ENCODE peak calls at places on chromosomes 7 and 10, in ten cellular contexts. P is astrocyte, M is H9, Z is SK-N-SH, Y is fibroblast of lung, J is Karpas-422, W is IMR-90, U is GM23248, D is adipocyte, Q is mammary epithelial cell. K is an unnamed sample.

GRCh38 chr10:58266003-58266825 is 1.5 kb downstream of the IPMK start:
- DNase-seq in P (peak), M (no peak), Z (peak), Y (peak), J (peak), W (peak), U (peak), D (peak), Q (peak), K (peak)

GRCh38 chr10:132533571-132534260 is 3.9 kb upstream of the INPP5A start:
- DNase-seq in P (no peak), M (no peak), Z (no peak), Y (no peak), J (no peak), W (no peak), U (no peak), D (no peak), Q (no peak), K (no peak)

GRCh38 chr10:133260895-133261725 is 15.6 kb downstream of the ADAM8 start:
- DNase-seq in P (no peak), M (no peak), Z (peak), Y (no peak), J (peak), W (no peak), U (peak), D (peak), Q (no peak), K (no peak)

GRCh38 chr10:62577666-62578291 is 203.6 kb downstream of the ZNF365 start:
- DNase-seq in P (peak), M (no peak), Z (no peak), Y (peak), J (no peak), W (peak), U (peak), D (peak), Q (no peak), K (no peak)

GRCh38 chr10:93150289-93150688 is 76.6 kb downstream of the CYP26A1 start:
- DNase-seq in P (peak), M (no peak), Z (no peak), Y (no peak), J (no peak), W (no peak), U (peak), D (no peak), Q (peak), K (no peak)

GRCh38 chr10:123614888-123615287 is 51.3 kb upstream of the GPR26 start:
- DNase-seq in P (peak), M (peak), Z (no peak), Y (peak), J (peak), W (peak), U (peak), D (peak), Q (peak), K (peak)

GRCh38 chr10:50224330-50224952 is 26.9 kb downstream of the ASAH2 start:
- DNase-seq in P (peak), M (peak), Z (peak), Y (peak), J (peak), W (peak), U (peak), D (peak), Q (peak), K (peak)

GRCh38 chr7:135661311-135662122 is 797 bp upstream of the STMP1 start:
- DNase-seq in P (no peak), M (no peak), Z (no peak), Y (no peak), J (peak), W (no peak), U (no peak), D (no peak), Q (peak), K (no peak)

GRCh38 chr7:77199008-77199966 is at the start of gene FGL2:
- DNase-seq in P (peak), M (peak), Z (no peak), Y (peak), J (peak), W (peak), U (peak), D (peak), Q (peak), K (peak)

GRCh38 chr7:138072726-138073125 is 3.5 kb upstream of the AKR1D1 start:
- DNase-seq in P (no peak), M (peak), Z (no peak), Y (no peak), J (no peak), W (no peak), U (no peak), D (no peak), Q (no peak), K (peak)

GRCh38 chr7:36116347-36117200 is 36.5 kb upstream of the EEPD1 start:
- DNase-seq in P (peak), M (no peak), Z (no peak), Y (no peak), J (no peak), W (no peak), U (peak), D (peak), Q (peak), K (no peak)

GRCh38 chr10:86684305-86684704 is 16.0 kb downstream of the LDB3 start:
- DNase-seq in P (no peak), M (peak), Z (peak), Y (peak), J (peak), W (peak), U (peak), D (peak), Q (no peak), K (peak)

GRCh38 chr10:73413108-73413527 is 740 bp downstream of the ANXA7 start:
- DNase-seq in P (no peak), M (peak), Z (peak), Y (no peak), J (peak), W (no peak), U (peak), D (no peak), Q (no peak), K (peak)

GRCh38 chr10:17003666-17004065 is 125.9 kb downstream of the CUBN start:
- DNase-seq in P (no peak), M (no peak), Z (no peak), Y (no peak), J (no peak), W (no peak), U (peak), D (no peak), Q (no peak), K (peak)

GRCh38 chr7:147586526-147586925 is 1004.0 kb upstream of the C7orf33 start:
- DNase-seq in P (peak), M (no peak), Z (no peak), Y (no peak), J (no peak), W (no peak), U (peak), D (no peak), Q (peak), K (peak)

GRCh38 chr10:77463499-77463898 is 174.1 kb downstream of the KCNMA1 start:
- DNase-seq in P (no peak), M (no peak), Z (no peak), Y (no peak), J (no peak), W (peak), U (no peak), D (no peak), Q (no peak), K (peak)

GRCh38 chr7:139109983-139110411 is 477 bp upstream of the ZC3HAV1 start:
- DNase-seq in P (no peak), M (no peak), Z (no peak), Y (no peak), J (no peak), W (no peak), U (no peak), D (no peak), Q (no peak), K (no peak)

GRCh38 chr10:12406764-12407400 is 57.5 kb downstream of the CAMK1D start:
- DNase-seq in P (no peak), M (no peak), Z (no peak), Y (no peak), J (no peak), W (no peak), U (no peak), D (no peak), Q (no peak), K (peak)

GRCh38 chr10:427746-428519 is 261.5 kb downstream of the DIP2C start:
- DNase-seq in P (no peak), M (no peak), Z (no peak), Y (peak), J (no peak), W (peak), U (no peak), D (no peak), Q (no peak), K (no peak)

GRCh38 chr10:48536916-48537890 is 67.7 kb downstream of the ARHGAP22 start:
- DNase-seq in P (no peak), M (peak), Z (no peak), Y (no peak), J (no peak), W (no peak), U (no peak), D (no peak), Q (no peak), K (peak)

GRCh38 chr10:132146941-132147915 is 39.5 kb upstream of the DPYSL4 start:
- DNase-seq in P (no peak), M (no peak), Z (no peak), Y (no peak), J (no peak), W (no peak), U (no peak), D (no peak), Q (no peak), K (no peak)

GRCh38 chr10:87700031-87700796 is 40.5 kb downstream of the PAPSS2 start:
- DNase-seq in P (peak), M (no peak), Z (no peak), Y (peak), J (no peak), W (peak), U (peak), D (peak), Q (peak), K (no peak)

GRCh38 chr7:135790371-135790977 is 41.9 kb upstream of the FAM180A start:
- DNase-seq in P (no peak), M (no peak), Z (no peak), Y (no peak), J (no peak), W (no peak), U (peak), D (no peak), Q (no peak), K (no peak)

GRCh38 chr7:158782638-158783490 is 46.4 kb downstream of the ESYT2 start:
- DNase-seq in P (no peak), M (no peak), Z (no peak), Y (peak), J (no peak), W (peak), U (peak), D (peak), Q (no peak), K (peak)

GRCh38 chr7:135333196-135333595 is 99.6 kb downstream of the STRA8 start:
- DNase-seq in P (no peak), M (no peak), Z (no peak), Y (no peak), J (no peak), W (peak), U (peak), D (no peak), Q (peak), K (no peak)

GRCh38 chr10:132845041-132845551 is 59.1 kb upstream of the NKX6-2 start:
- DNase-seq in P (no peak), M (no peak), Z (peak), Y (no peak), J (no peak), W (no peak), U (no peak), D (no peak), Q (no peak), K (no peak)

GRCh38 chr10:69807696-69808095 is 6.0 kb downstream of the COL13A1 start:
- DNase-seq in P (peak), M (no peak), Z (peak), Y (peak), J (no peak), W (peak), U (peak), D (no peak), Q (peak), K (peak)

GRCh38 chr10:44238212-44238611 is 146.7 kb downstream of the CXCL12 start:
- DNase-seq in P (no peak), M (no peak), Z (no peak), Y (no peak), J (no peak), W (no peak), U (no peak), D (no peak), Q (no peak), K (no peak)

GRCh38 chr10:95637911-95638310 is 18.6 kb downstream of the ALDH18A1 start:
- DNase-seq in P (no peak), M (no peak), Z (no peak), Y (no peak), J (no peak), W (no peak), U (no peak), D (no peak), Q (no peak), K (no peak)

GRCh38 chr10:84291389-84291788 is 37.0 kb upstream of the CCSER2 start:
- DNase-seq in P (peak), M (peak), Z (no peak), Y (peak), J (no peak), W (peak), U (peak), D (peak), Q (peak), K (peak)

GRCh38 chr7:146956853-146957252 is 840.3 kb downstream of the CNTNAP2 start:
- DNase-seq in P (no peak), M (no peak), Z (no peak), Y (no peak), J (no peak), W (no peak), U (no peak), D (no peak), Q (no peak), K (no peak)

GRCh38 chr10:68665841-68666240 is 55.2 kb upstream of the CCAR1 start:
- DNase-seq in P (peak), M (no peak), Z (no peak), Y (peak), J (no peak), W (peak), U (peak), D (peak), Q (peak), K (no peak)

GRCh38 chr10:133523631-133524203 is 3.4 kb upstream of the CYP2E1 start:
- DNase-seq in P (no peak), M (no peak), Z (no peak), Y (no peak), J (no peak), W (no peak), U (no peak), D (no peak), Q (peak), K (no peak)

GRCh38 chr10:99945286-99945685 is 64.5 kb downstream of the DNMBP start:
- DNase-seq in P (peak), M (no peak), Z (no peak), Y (peak), J (no peak), W (peak), U (peak), D (peak), Q (peak), K (no peak)

GRCh38 chr10:132977807-132978206 is 35.4 kb upstream of the CFAP46 start:
- DNase-seq in P (no peak), M (no peak), Z (no peak), Y (no peak), J (no peak), W (no peak), U (no peak), D (no peak), Q (no peak), K (peak)

GRCh38 chr10:4984223-4984622 is 19.4 kb downstream of the AKR1C2 start:
- DNase-seq in P (no peak), M (no peak), Z (no peak), Y (no peak), J (no peak), W (no peak), U (no peak), D (no peak), Q (no peak), K (no peak)

GRCh38 chr7:133771778-133772421 is 355.2 kb upstream of the LRGUK start:
- DNase-seq in P (no peak), M (no peak), Z (peak), Y (no peak), J (no peak), W (no peak), U (no peak), D (no peak), Q (peak), K (no peak)

GRCh38 chr10:121310151-121310711 is 288.0 kb downstream of the FGFR2 start:
- DNase-seq in P (peak), M (no peak), Z (peak), Y (no peak), J (no peak), W (no peak), U (no peak), D (no peak), Q (peak), K (peak)

GRCh38 chr10:71239946-71240795 is 27.8 kb downstream of the UNC5B start:
- DNase-seq in P (no peak), M (no peak), Z (no peak), Y (no peak), J (no peak), W (no peak), U (no peak), D (no peak), Q (no peak), K (no peak)

DNA sequence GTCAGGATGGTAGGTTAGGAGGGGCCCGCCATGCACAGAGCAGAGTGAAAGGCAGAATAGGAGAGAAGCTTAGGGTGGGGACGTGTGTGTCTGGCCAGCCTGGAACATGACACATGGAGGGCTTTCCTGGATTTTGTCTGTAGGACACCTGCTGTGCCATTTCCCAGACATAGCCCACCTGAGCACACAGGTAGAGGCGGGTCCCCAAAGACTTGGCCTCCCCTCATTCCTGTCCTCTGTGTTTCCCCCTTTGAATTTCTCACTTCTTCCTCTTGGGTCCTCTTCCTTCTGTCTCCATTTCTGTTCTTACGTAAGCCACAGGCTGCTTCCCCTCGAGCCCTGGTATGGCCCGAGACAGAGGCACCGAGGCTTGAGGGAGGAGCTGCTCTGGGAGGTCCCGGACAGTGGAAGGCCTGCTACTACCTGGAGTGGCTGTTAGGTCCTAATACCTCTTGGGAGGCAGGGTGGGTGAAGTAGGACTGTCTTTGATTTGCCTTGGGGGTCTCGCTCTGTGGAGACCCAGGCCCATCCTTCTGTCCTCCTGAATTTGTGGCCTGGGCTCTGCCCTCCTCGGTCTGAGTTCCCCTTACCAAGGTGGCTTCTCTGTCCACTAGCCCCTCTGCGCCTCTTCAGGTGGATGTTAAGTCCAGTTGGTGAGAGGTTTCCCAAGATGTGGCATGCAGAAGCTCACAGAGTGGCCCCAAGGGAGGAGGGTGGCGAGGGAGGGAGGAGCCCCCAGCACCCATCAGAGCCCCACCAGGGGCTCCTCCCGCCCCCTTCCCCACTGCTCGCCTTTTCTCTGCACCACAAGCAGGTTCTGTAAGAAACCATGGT is 5.5 kb downstream of the ZNF775 start:
- DNase-seq in P (no peak), M (no peak), Z (peak), Y (no peak), J (no peak), W (no peak), U (no peak), D (no peak), Q (no peak), K (no peak)
- H3K9ac ChIP-seq in P (no peak), M (no peak), Z (no peak), Y (no peak), J (no peak), W (no peak), U (no peak), D (no peak), Q (no peak), K (peak)

GRCh38 chr7:30168800-30169584 is 34.2 kb downstream of the MTURN start:
- DNase-seq in P (peak), M (peak), Z (no peak), Y (peak), J (no peak), W (peak), U (peak), D (peak), Q (peak), K (peak)
- H3K9ac ChIP-seq in P (peak), M (no peak), Z (no peak), Y (no peak), J (no peak), W (no peak), U (peak), D (no peak), Q (peak), K (no peak)

DNA sequence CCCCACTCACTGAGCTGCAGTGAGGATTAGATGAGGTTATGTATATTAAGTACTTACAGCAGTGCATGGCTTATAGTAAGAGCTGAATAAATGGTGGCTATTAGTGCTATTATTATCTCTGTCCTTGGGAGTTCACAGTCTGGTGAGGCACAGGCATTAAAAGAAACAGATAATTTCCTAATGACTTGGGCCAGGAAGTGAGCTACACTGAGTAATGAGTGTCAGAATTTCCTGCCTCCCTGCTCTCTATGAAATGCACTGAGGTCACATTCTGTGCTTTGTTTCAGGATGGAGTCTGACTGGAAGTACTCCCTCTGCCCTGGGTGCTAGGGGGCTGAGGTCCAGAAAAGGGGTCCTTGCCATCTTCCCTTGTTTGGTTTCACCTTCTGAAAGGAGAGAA is 48.7 kb upstream of the LOXL4 start:
- DNase-seq in P (peak), M (no peak), Z (no peak), Y (peak), J (no peak), W (peak), U (peak), D (peak), Q (peak), K (no peak)
- H3K9ac ChIP-seq in P (no peak), M (no peak), Z (no peak), Y (no peak), J (no peak), W (no peak), U (no peak), D (no peak), Q (no peak), K (no peak)

GRCh38 chr10:127991543-127992255 is 84.8 kb downstream of the PTPRE start:
- DNase-seq in P (peak), M (no peak), Z (no peak), Y (no peak), J (no peak), W (no peak), U (peak), D (no peak), Q (no peak), K (no peak)

GRCh38 chr10:127986543-127987466 is 79.9 kb downstream of the PTPRE start:
- DNase-seq in P (peak), M (no peak), Z (no peak), Y (no peak), J (no peak), W (no peak), U (no peak), D (no peak), Q (no peak), K (no peak)

GRCh38 chr10:127987467-127988380 is 80.8 kb downstream of the PTPRE start:
- DNase-seq in P (no peak), M (no peak), Z (no peak), Y (no peak), J (no peak), W (no peak), U (no peak), D (no peak), Q (no peak), K (no peak)

GRCh38 chr10:127990846-127991542 is 84.1 kb downstream of the PTPRE start:
- DNase-seq in P (peak), M (no peak), Z (no peak), Y (peak), J (no peak), W (peak), U (peak), D (no peak), Q (peak), K (no peak)

GRCh38 chr10:127989481-127989964 is 82.6 kb downstream of the PTPRE start:
- DNase-seq in P (peak), M (no peak), Z (peak), Y (no peak), J (no peak), W (no peak), U (no peak), D (no peak), Q (no peak), K (no peak)
- H3K9ac ChIP-seq in P (peak), M (no peak), Z (peak), Y (no peak), J (no peak), W (no peak), U (no peak), D (peak), Q (no peak), K (no peak)

GRCh38 chr7:78327718-78328117 is 529.1 kb downstream of the PHTF2 start:
- DNase-seq in P (no peak), M (no peak), Z (no peak), Y (no peak), J (no peak), W (no peak), U (no peak), D (no peak), Q (no peak), K (no peak)

GRCh38 chr7:78323118-78323517 is 524.5 kb downstream of the PHTF2 start:
- DNase-seq in P (peak), M (no peak), Z (no peak), Y (no peak), J (no peak), W (no peak), U (peak), D (peak), Q (no peak), K (no peak)

GRCh38 chr7:78326870-78327269 is 528.3 kb downstream of the PHTF2 start:
- DNase-seq in P (peak), M (no peak), Z (no peak), Y (no peak), J (no peak), W (peak), U (peak), D (peak), Q (no peak), K (no peak)

GRCh38 chr7:78326189-78326588 is 527.6 kb downstream of the PHTF2 start:
- DNase-seq in P (peak), M (no peak), Z (no peak), Y (no peak), J (no peak), W (peak), U (peak), D (peak), Q (peak), K (no peak)
- H3K9ac ChIP-seq in P (no peak), M (no peak), Z (peak), Y (no peak), J (no peak), W (no peak), U (no peak), D (no peak), Q (no peak), K (no peak)

K was measured in mesendoderm.